ENCODE peak calls at places on chromosomes 7 and 10, in seven cellular contexts. H, A, C, B, F, Y and U are unnamed samples.
A peak's percentile ranks its signal among the peaks of the same experiment; 100 is the strongest.

GRCh38 chr10:43978936-43979335 is 330.3 kb upstream of the ZNF32 start:
- DNase-seq in Y (no peak), C (no peak), F (no peak), A (no peak), B (no peak), H (no peak), U (no peak)

GRCh38 chr7:156473476-156474240 is 166.9 kb upstream of the RNF32 start:
- DNase-seq in A (peak; percentile 53), Y (peak; percentile 12), H (no peak), C (no peak), B (no peak), F (peak; percentile 56), U (no peak)

GRCh38 chr10:100688201-100688600 is 57.2 kb upstream of the PAX2 start:
- DNase-seq in B (no peak), C (no peak), A (no peak), H (no peak), F (no peak), Y (no peak), U (no peak)

GRCh38 chr7:26477381-26477780 is 185.7 kb downstream of the SNX10 start:
- DNase-seq in A (no peak), H (no peak), Y (no peak), B (no peak), C (no peak), F (no peak), U (no peak)

GRCh38 chr7:7737674-7738073 is 19.3 kb upstream of the RPA3 start:
- DNase-seq in C (no peak), A (no peak), H (no peak), B (no peak), F (no peak), Y (no peak), U (no peak)

GRCh38 chr10:89699581-89700064 is 1.8 kb upstream of the KIF20B start:
- DNase-seq in H (no peak), A (peak; percentile 69), C (no peak), B (no peak), F (no peak), Y (peak; percentile 53), U (peak; percentile 34)

GRCh38 chr10:72542396-72542815 is 83.5 kb downstream of the MICU1 start:
- DNase-seq in Y (no peak), B (no peak), H (no peak), A (peak; percentile 60), F (no peak), C (no peak), U (no peak)

GRCh38 chr7:78279035-78279434 is 480.5 kb downstream of the PHTF2 start:
- DNase-seq in A (no peak), Y (peak; percentile 81), F (no peak), B (no peak), C (peak; percentile 67), H (no peak), U (peak; percentile 80)

GRCh38 chr7:100942038-100942774 is 7.1 kb upstream of the MUC3A start:
- DNase-seq in C (peak; percentile 27), B (no peak), F (no peak), A (no peak), Y (no peak), H (no peak), U (peak; percentile 33)

GRCh38 chr10:78577673-78578072 is 491.1 kb upstream of the ZMIZ1 start:
- DNase-seq in H (no peak), F (no peak), Y (no peak), B (peak; percentile 6), A (no peak), C (no peak), U (no peak)

GRCh38 chr7:94182066-94182465 is 177.9 kb upstream of the BET1 start:
- DNase-seq in B (no peak), A (no peak), F (no peak), C (no peak), H (no peak), Y (peak; percentile 95), U (peak; percentile 77)

GRCh38 chr7:123573896-123574467 is 16.4 kb upstream of the NDUFA5 start:
- DNase-seq in A (no peak), B (no peak), Y (peak; percentile 20), F (no peak), H (no peak), C (no peak), U (no peak)

GRCh38 chr10:1473874-1474273 is 263.5 kb downstream of the ADARB2 start:
- DNase-seq in Y (no peak), B (no peak), C (no peak), H (no peak), F (no peak), A (no peak), U (no peak)

GRCh38 chr7:129122751-129123516 is 21.6 kb upstream of the TSPAN33 start:
- DNase-seq in B (no peak), Y (peak; percentile 18), F (no peak), C (no peak), H (no peak), A (no peak), U (no peak)

GRCh38 chr7:130430841-130431713 is 9.7 kb downstream of the CEP41 start:
- DNase-seq in F (no peak), C (peak; percentile 76), H (no peak), A (no peak), Y (peak; percentile 92), B (no peak), U (peak; percentile 86)

GRCh38 chr10:24249829-24250415 is 41.0 kb downstream of the KIAA1217 start:
- DNase-seq in B (no peak), A (no peak), H (no peak), C (no peak), F (no peak), Y (peak; percentile 52), U (peak; percentile 3)

GRCh38 chr7:147265528-147265927 is 1148.9 kb downstream of the CNTNAP2 start:
- DNase-seq in B (no peak), F (no peak), Y (no peak), H (no peak), C (no peak), A (no peak), U (no peak)
- TF ChIP-seq CTCF in B (no peak), F (no peak), Y (no peak), H (no peak), C (no peak), A (no peak), U (no peak)

GRCh38 chr7:137977173-137977572 is 24.7 kb downstream of the CREB3L2 start:
- DNase-seq in F (no peak), C (no peak), H (peak; percentile 17), B (no peak), A (no peak), Y (peak; percentile 74), U (peak; percentile 48)

GRCh38 chr7:137976700-137977099 is 25.2 kb downstream of the CREB3L2 start:
- DNase-seq in B (no peak), H (peak; percentile 21), Y (peak; percentile 86), C (no peak), A (no peak), F (no peak), U (no peak)

GRCh38 chr7:137975768-137976167 is 26.1 kb downstream of the CREB3L2 start:
- DNase-seq in Y (peak; percentile 90), B (peak; percentile 55), F (no peak), C (no peak), H (peak; percentile 23), A (no peak), U (peak; percentile 56)

GRCh38 chr7:137978464-137979237 is 23.2 kb downstream of the CREB3L2 start:
- DNase-seq in B (peak; percentile 67), C (peak; percentile 87), F (no peak), H (peak; percentile 86), Y (peak; percentile 100), A (no peak), U (peak; percentile 91)

DNA sequence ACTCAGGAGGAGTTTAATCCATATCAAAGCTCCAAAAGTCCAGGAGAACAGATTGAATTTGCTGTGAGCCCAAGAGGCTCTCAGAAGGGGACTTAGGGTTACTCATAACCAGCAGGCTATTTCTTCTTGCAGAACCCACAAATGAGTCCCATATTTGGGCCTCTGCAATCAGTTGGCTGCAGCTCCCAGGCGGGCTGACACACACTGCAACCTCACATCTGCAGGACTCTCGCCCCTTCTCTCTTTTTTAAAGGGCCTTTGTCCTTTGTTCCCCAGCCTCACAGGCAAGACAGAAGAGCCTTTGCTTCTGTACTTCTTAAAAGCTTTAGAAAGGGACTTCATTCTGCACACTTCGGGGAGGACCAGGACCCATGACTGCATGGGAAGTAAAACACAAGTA is 26.7 kb downstream of the CREB3L2 start:
- DNase-seq in A (no peak), F (no peak), B (peak; percentile 62), C (no peak), H (peak; percentile 60), Y (peak; percentile 88), U (peak; percentile 80)
- H3K4me3 ChIP-seq in A (no peak overlapping the region), F (no peak overlapping the region), B (no peak overlapping the region), C (no peak overlapping the region), H (no peak overlapping the region), Y (no peak overlapping the region), U (peak overlapping the region; percentile 26)

DNA sequence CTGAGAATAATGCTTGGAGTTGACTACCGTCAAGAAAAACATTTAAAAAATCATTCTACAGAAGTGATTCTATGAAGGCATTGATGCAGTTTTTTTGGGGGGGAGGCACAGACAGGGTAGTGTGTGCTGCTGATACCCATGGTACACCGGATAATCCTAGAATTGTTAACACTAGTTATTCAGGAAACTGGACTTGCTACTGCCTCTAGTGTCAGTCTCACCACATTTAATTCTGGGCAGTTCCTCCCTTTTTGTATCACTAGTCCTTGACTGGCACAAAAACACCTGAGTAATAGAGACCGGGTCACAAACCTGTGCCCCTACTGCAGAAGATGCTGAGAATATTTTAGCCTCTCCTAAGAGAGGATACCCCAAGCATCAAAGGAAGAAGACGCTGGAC is 13.0 kb upstream of the TCAF1 start:
- DNase-seq in H (no peak), Y (no peak), F (no peak), B (no peak), A (no peak), C (no peak), U (no peak)
- TF ChIP-seq CTCF in H (no peak), Y (no peak), F (no peak), B (no peak), A (no peak), C (peak; percentile 9), U (no peak)

DNA sequence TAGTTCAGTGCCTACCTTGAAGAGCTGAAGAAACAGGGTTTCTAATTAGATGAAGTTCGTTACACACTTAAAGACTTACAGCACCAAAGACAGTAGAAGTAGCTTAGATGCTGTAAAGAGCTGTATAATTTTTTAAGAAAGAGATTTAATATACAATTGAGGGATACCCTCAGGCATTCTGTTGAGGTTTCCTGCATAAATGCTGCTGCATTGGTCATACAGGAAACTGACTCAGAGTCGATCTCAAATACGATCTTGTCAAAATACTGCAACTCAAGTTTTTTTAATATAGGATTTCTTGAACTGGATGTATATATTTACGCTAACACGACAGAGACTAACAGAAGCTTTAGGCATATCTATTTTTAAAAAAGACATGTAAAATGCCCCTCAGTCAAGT is 2.5 kb upstream of the ARID5B start:
- DNase-seq in C (no peak), H (no peak), B (no peak), Y (peak; percentile 69), A (no peak), F (no peak), U (peak; percentile 32)
- H3K4me3 ChIP-seq in C (no peak overlapping the region), H (no peak overlapping the region), B (no peak overlapping the region), Y (no peak overlapping the region), A (no peak overlapping the region), F (no peak overlapping the region), U (no peak overlapping the region)